ENCODE peak calls at places on chromosomes 4 and X, in four cellular contexts. T is heart right ventricle, L is lower lobe of right lung, I is psoas muscle. U is an unnamed sample. For H3K27me3, the result is how much of the 10 kb centered on the place peaks cover.

GRCh38 chr4:13523105-13523477 is 21.2 kb downstream of the NKX3-2 start:
- DNase-seq in L (no peak), T (no peak), I (no peak), U (no peak)

GRCh38 chrX:107483976-107484726 is 34.7 kb downstream of the FRMPD3 start:
- DNase-seq in T (peak), L (no peak), I (peak), U (peak)

GRCh38 chr4:178738026-178738425 is 1295.8 kb upstream of the AGA start:
- DNase-seq in I (no peak), T (no peak), L (no peak), U (no peak)

GRCh38 chrX:143669395-143669794 is 33.5 kb upstream of the SLITRK4 start:
- DNase-seq in L (no peak), I (no peak), T (no peak), U (no peak)

GRCh38 chrX:153411255-153411987 is at the start of gene ZFP92:
- DNase-seq in I (peak), T (peak), L (peak), U (no peak)

GRCh38 chr4:6032249-6033244 is 14.3 kb upstream of the C4orf50 start:
- DNase-seq in T (no peak), I (no peak), L (no peak), U (no peak)

GRCh38 chrX:74446876-74447275 is 25.6 kb downstream of the SLC16A2 start:
- DNase-seq in T (no peak), L (no peak), I (no peak), U (no peak)

GRCh38 chrX:71106427-71106826 is at the start of gene CXorf65:
- DNase-seq in L (no peak), I (no peak), T (no peak), U (no peak)

GRCh38 chr4:167622481-167623240 is 388.4 kb upstream of the SPOCK3 start:
- DNase-seq in T (peak), L (no peak), I (peak), U (peak)

GRCh38 chr4:76982638-76983579 is 33.4 kb downstream of the SEPTIN11 start:
- DNase-seq in L (no peak), T (no peak), I (no peak), U (no peak)

GRCh38 chrX:45714864-45715263 is 514.2 kb upstream of the DIPK2B start:
- DNase-seq in L (no peak), I (no peak), T (no peak), U (no peak)

GRCh38 chr4:96175871-96176270 is 336.0 kb downstream of the PDHA2 start:
- DNase-seq in L (no peak), I (no peak), T (no peak), U (no peak)

GRCh38 chr4:129344058-129344457 is 248.1 kb downstream of the C4orf33 start:
- DNase-seq in T (no peak), I (no peak), L (no peak), U (peak)

GRCh38 chr4:6364146-6364545 is 94.5 kb downstream of the WFS1 start:
- DNase-seq in I (no peak), T (no peak), L (no peak), U (no peak)

GRCh38 chrX:10015711-10016515 is 48.8 kb downstream of the CLDN34 start:
- DNase-seq in T (peak), L (peak), I (peak), U (peak)

GRCh38 chr4:110211007-110211769 is 12.8 kb upstream of the ELOVL6 start:
- DNase-seq in I (no peak), L (no peak), T (no peak), U (peak)

GRCh38 chr4:77827343-77827742 is 8.2 kb upstream of the CNOT6L start:
- DNase-seq in L (no peak), I (no peak), T (no peak), U (no peak)

GRCh38 chr4:108118505-108118904 is 50.2 kb downstream of the LEF1 start:
- DNase-seq in I (no peak), L (no peak), T (no peak), U (no peak)

GRCh38 chr4:24800273-24800880 is 5.0 kb downstream of the SOD3 start:
- DNase-seq in T (peak), L (peak), I (no peak), U (no peak)

GRCh38 chr4:152992491-152992890 is 56.4 kb downstream of the FHDC1 start:
- DNase-seq in T (no peak), I (no peak), L (no peak), U (no peak)

GRCh38 chr4:113810906-113811305 is 49.4 kb upstream of the CAMK2D start:
- DNase-seq in T (no peak), I (no peak), L (no peak), U (no peak)

GRCh38 chrX:52359614-52360232 is 9.1 kb upstream of the XAGE2 start:
- DNase-seq in T (no peak), L (no peak), I (no peak), U (no peak)

GRCh38 chr4:141810702-141811365 is 174.5 kb downstream of the IL15 start:
- DNase-seq in I (no peak), T (no peak), L (no peak), U (no peak)

GRCh38 chr4:186554485-186554884 is 882 bp downstream of the MTNR1A start:
- DNase-seq in I (no peak), T (no peak), L (no peak), U (no peak)

GRCh38 chr4:73620115-73620792 is at the start of gene RASSF6:
- DNase-seq in T (no peak), L (peak), I (no peak), U (no peak)

GRCh38 chr4:15676039-15676438 is 5.6 kb upstream of the FAM200B start:
- DNase-seq in T (no peak), L (no peak), I (no peak), U (no peak)

GRCh38 chr4:183342541-183343533 is 20.6 kb upstream of the CLDN24 start:
- DNase-seq in I (no peak), T (peak), L (no peak), U (no peak)

GRCh38 chr4:10733016-10733415 is 48.4 kb upstream of the CLNK start:
- DNase-seq in T (no peak), L (no peak), I (no peak), U (no peak)

GRCh38 chrX:22063284-22063683 is 31.2 kb downstream of the PHEX start:
- DNase-seq in I (no peak), T (no peak), L (no peak), U (no peak)

GRCh38 chr4:67873116-67873515 is 10.7 kb downstream of the TMPRSS11D start:
- DNase-seq in I (no peak), L (no peak), T (no peak), U (no peak)

GRCh38 chr4:120132935-120133334 is 66.3 kb upstream of the MAD2L1 start:
- DNase-seq in L (no peak), T (no peak), I (no peak), U (no peak)

GRCh38 chr4:157509286-157509685 is 288.8 kb downstream of the GRIA2 start:
- DNase-seq in T (no peak), L (no peak), I (no peak), U (no peak)

DNA sequence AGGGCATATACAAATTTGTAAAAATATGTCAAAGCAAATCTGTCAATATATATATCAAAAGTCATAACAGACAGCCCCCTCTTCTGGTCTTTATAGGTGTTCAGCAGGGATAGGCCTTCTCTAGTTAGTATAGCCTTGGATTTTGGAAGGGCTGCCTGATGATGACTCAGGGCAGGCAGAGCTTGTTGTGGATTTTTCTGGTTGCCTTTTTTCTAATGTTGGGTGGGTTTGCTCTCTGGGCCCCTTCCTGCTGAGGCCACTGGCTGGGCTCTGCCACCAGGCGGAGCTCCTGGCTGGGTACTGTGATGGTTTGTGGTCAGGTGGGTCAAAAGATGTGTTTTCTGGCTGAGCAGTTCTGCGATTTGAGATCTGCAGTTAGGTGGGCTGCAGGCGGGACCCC is 294.2 kb downstream of the GRIA2 start:
- DNase-seq in T (no peak), L (no peak), I (no peak), U (no peak)
- TF ChIP-seq CTCF in T (no peak), L (no peak), I (no peak), U (no peak)

GRCh38 chrX:32985544-32985943 is 225.8 kb downstream of the DMD start:
- DNase-seq in L (no peak), T (no peak), I (no peak), U (no peak)
- H3K27me3 ChIP-seq in L (under half), T (under half), I (under half), U (under half)

DNA sequence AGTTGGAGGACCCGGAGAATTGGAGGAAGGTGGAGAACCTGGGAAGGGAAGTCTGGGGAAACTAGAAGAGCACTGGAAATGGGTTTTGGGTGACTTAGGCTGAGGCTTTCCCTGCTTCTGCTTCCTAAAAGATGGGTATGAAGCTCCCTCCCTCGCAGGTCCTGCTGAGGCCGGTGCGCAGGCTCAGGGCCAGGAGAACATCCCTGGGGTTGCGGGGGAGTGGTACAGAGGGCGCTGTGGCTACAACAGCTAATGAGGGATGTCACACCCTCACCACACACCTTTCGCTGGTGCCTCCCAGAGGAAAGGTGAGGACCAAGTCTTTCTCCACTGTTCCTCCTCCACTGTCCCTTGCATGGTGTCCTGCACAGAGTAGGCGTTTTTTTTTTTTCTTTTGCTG is 15.8 kb downstream of the APLN start:
- DNase-seq in I (no peak), T (no peak), L (no peak), U (no peak)
- TF ChIP-seq CTCF in I (no peak), T (no peak), L (no peak), U (no peak)

GRCh38 chrX:142616636-142617035 is 409.1 kb upstream of the SPANXN4 start:
- DNase-seq in L (no peak), I (no peak), T (no peak), U (no peak)

DNA sequence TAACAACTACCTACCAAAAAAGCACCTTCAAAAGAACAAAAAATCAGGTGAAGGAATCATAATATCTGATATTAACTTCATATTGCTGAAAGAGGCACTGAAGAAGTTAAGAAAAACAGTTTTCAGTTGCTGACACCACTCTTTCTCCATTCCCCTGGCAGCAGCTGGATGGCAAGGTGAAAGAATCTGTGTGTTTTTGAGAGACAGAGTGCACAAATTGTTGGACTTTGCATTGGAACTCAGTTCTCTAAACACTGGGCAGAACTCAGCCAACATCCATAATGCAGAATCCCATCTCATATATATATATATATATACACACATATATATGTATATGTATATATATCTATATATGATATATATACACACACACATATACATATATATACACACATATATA is 408.3 kb upstream of the MAGEC2 start:
- DNase-seq in T (no peak), I (no peak), L (no peak), U (no peak)
- H3K27me3 ChIP-seq in T (under half), I (under half), L (under half), U (under half)

DNA sequence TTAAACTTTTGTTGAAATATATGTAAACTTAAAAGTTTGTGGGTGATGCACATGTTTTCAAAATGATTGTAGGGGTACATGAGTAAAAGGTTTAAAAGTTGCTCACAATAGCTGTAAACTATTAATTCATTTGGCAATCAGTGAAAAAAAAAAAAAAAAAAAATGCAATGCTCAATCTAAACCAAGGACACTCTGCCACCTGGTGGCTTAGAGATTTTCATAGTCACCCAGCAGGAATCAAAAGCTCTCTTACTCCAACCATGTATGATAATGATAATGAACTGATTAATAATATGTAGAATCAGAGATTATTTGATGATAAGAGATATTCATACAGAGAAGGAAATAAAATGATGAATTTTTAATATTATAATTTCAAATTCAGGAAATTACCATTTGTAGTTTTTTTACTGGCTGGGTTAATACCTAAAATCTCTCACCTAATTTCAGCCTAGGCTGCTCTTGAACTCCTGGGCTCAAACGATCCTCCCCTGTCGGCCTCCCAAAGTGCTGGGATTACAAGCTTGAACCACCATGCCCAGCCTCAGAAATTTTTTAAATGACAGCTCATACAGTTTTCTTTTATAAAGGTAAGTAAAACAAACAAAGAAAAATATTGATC is 46.9 kb upstream of the SLC25A4 start:
- DNase-seq in I (no peak), L (no peak), T (no peak), U (peak)
- TF ChIP-seq CTCF in I (peak), L (peak), T (peak), U (peak)

U was measured in adrenal gland.